ENCODE peak calls at places on chromosomes 13 and 19, in six cellular contexts. D is vagina; K is psoas muscle; F is tibial nerve; Y is CD4-positive, alpha-beta memory T cell; G is heart left ventricle. J is an unnamed sample. For H3K36me3, the result is how much of the 10 kb centered on the place peaks cover.

GRCh38 chr13:96862093-96862492 is 132.2 kb downstream of the OXGR1 start:
- DNase-seq in D (no peak), K (no peak), F (no peak), Y (no peak), G (no peak), J (no peak)

GRCh38 chr19:42555317-42555716 is 27.0 kb upstream of the CEACAM1 start:
- DNase-seq in D (no peak), K (no peak), F (no peak), Y (no peak), G (peak), J (no peak)

GRCh38 chr13:87674143-87674772 is 3.1 kb downstream of the SLITRK5 start:
- DNase-seq in D (no peak), K (no peak), F (no peak), Y (no peak), G (no peak), J (no peak)

GRCh38 chr13:93144031-93144430 is 82.6 kb upstream of the GPC6 start:
- DNase-seq in D (no peak), K (no peak), F (no peak), Y (no peak), G (no peak), J (no peak)

GRCh38 chr13:98363326-98363725 is 186.3 kb upstream of the RNF113B start:
- DNase-seq in D (no peak), K (no peak), F (no peak), Y (no peak), G (no peak), J (no peak)

GRCh38 chr19:52028780-52029123 is 573 bp upstream of the ZNF614 start:
- DNase-seq in D (no peak), K (no peak), F (no peak), Y (no peak), G (no peak), J (no peak)

GRCh38 chr19:18763674-18764590 is 27.2 kb downstream of the COMP start:
- DNase-seq in D (no peak), K (peak), F (no peak), Y (no peak), G (no peak), J (no peak)

GRCh38 chr19:42433503-42434260 is 6.5 kb upstream of the LIPE start:
- DNase-seq in D (no peak), K (peak), F (peak), Y (peak), G (peak), J (no peak)

GRCh38 chr19:35490364-35490763 is at the start of gene KRTDAP:
- DNase-seq in D (no peak), K (no peak), F (no peak), Y (no peak), G (no peak), J (no peak)

GRCh38 chr19:29843180-29844051 is 31.6 kb downstream of the CCNE1 start:
- DNase-seq in D (no peak), K (peak), F (no peak), Y (peak), G (peak), J (peak)

GRCh38 chr19:57559008-57559403 is 657 bp downstream of the ZNF550 start:
- DNase-seq in D (no peak), K (no peak), F (no peak), Y (no peak), G (peak), J (no peak)

GRCh38 chr13:41613471-41613870 is 156.1 kb downstream of the RGCC start:
- DNase-seq in D (no peak), K (no peak), F (no peak), Y (no peak), G (no peak), J (no peak)

GRCh38 chr19:13231663-13232062 is 81.5 kb downstream of the IER2 start:
- DNase-seq in D (no peak), K (no peak), F (no peak), Y (no peak), G (no peak), J (no peak)

GRCh38 chr13:23321534-23322241 is 111.8 kb downstream of the SACS start:
- DNase-seq in D (no peak), K (peak), F (no peak), Y (peak), G (peak), J (peak)

GRCh38 chr19:17095141-17095919 is 19.8 kb downstream of the MYO9B start:
- DNase-seq in D (no peak), K (peak), F (no peak), Y (no peak), G (peak), J (peak)

GRCh38 chr13:110433014-110433413 is 125.9 kb downstream of the COL4A2 start:
- DNase-seq in D (peak), K (peak), F (no peak), Y (no peak), G (peak), J (peak)

GRCh38 chr13:111359237-111359915 is 38.9 kb downstream of the TEX29 start:
- DNase-seq in D (peak), K (no peak), F (no peak), Y (no peak), G (no peak), J (no peak)

GRCh38 chr13:50589139-50589538 is 254.4 kb downstream of the DLEU7 start:
- DNase-seq in D (no peak), K (no peak), F (no peak), Y (no peak), G (peak), J (no peak)

GRCh38 chr13:29369060-29369743 is 226.3 kb downstream of the SLC7A1 start:
- DNase-seq in D (no peak), K (no peak), F (no peak), Y (peak), G (no peak), J (no peak)

GRCh38 chr13:76398426-76398825 is 487.8 kb downstream of the KCTD12 start:
- DNase-seq in D (no peak), K (no peak), F (no peak), Y (no peak), G (no peak), J (no peak)

DNA sequence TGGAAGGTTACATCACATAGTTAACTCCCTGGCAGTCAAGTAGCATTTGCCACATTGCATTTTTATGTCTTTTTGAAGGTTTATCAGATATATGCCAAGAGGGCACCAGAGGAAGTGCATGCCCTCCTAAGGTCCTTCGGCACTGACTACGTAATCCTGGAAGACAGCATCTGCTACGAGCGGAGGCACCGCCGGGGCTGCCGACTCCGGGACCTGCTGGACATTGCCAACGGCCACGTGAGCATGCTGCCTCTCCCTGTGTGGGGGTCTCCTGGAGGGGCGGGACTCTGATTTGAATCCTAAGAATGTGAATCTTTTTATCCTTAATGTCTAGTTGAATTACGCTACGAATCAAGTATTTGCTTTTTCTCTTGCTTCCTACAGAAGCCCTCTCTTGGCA is 74.8 kb downstream of the DPY19L3 start:
- DNase-seq in D (no peak), K (no peak), F (no peak), Y (no peak), G (no peak), J (no peak)
- H3K36me3 ChIP-seq in D (half or more), K (under half), F (under half), Y (under half), G (under half), J (half or more)

DNA sequence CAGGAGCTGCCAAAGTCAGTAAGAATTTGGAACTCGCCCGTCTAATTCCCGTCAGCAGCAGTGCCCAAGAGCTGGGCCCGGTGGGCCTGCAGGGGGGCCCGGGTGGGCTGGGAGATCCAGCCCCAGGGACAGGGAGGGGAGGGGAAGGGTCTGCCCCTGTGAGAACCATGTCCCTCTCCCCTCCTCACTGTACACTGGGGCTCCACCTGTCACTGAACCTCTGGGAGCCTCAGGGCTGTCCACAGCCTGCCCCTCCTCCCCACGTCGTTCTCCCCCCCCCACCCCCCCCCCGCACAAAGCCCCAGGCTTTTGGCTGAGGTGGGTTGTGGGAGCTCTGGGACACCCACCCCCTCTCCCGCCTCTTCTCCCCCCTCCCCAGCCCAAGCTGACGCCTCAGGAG is 8.2 kb downstream of the ZNF296 start:
- DNase-seq in D (no peak), K (no peak), F (no peak), Y (no peak), G (no peak), J (no peak)
- H3K36me3 ChIP-seq in D (half or more), K (under half), F (under half), Y (under half), G (half or more), J (half or more)

DNA sequence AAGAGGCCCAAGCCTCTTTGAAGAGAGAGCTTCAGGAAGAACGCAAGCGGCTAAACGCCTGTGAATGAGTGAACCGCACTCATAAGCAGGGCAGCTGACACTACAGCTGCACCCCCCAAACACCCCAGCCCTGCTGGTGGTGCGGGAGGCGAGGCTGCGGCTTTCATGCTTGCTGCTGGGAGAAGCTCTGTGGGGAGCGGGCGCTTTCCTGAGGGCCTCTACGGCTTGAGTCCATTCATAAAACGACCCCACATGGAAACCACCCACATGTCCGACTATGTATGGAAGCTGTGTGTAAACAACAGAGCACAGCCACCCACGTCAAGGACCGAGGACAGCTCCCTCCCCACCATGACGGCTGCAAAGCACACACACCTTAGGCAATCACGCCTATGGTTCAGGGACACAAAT is 5.5 kb downstream of the AP3D1 start:
- DNase-seq in D (no peak), K (no peak), F (no peak), Y (no peak), G (no peak), J (no peak)
- H3K36me3 ChIP-seq in D (under half), K (under half), F (under half), Y (under half), G (under half), J (under half)

GRCh38 chr13:27427663-27428062 is 3.2 kb downstream of the GTF3A start:
- DNase-seq in D (no peak), K (no peak), F (no peak), Y (no peak), G (no peak), J (no peak)

GRCh38 chr13:27432612-27433210 is 8.3 kb downstream of the GTF3A start:
- DNase-seq in D (no peak), K (no peak), F (no peak), Y (peak), G (no peak), J (no peak)

GRCh38 chr13:27437126-27437525 is 12.7 kb downstream of the GTF3A start:
- DNase-seq in D (no peak), K (no peak), F (no peak), Y (no peak), G (no peak), J (no peak)

GRCh38 chr13:27428160-27428559 is 3.7 kb downstream of the GTF3A start:
- DNase-seq in D (no peak), K (no peak), F (no peak), Y (no peak), G (no peak), J (no peak)

DNA sequence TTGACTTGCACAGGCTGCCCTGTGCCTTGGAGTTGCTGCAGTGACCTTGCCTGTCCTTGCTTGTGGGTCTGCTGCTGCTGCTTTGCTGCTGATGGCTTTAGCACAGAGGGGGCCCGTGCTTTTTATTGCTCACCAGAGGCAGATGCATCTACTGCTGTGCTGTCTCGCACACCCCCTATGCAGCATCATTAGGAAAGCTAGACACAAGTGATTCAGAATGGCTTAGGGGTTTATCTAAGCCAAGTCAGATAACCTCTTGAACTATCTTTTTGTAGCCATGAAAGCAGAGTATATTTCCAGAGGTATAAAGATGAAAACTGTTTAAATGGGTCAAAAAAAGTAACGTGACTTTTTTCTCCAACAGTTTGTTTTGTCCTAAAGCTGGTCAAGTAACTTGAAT is 7.8 kb downstream of the GTF3A start:
- DNase-seq in D (no peak), K (no peak), F (no peak), Y (no peak), G (no peak), J (no peak)
- H3K36me3 ChIP-seq in D (half or more), K (under half), F (under half), Y (half or more), G (half or more), J (under half)

DNA sequence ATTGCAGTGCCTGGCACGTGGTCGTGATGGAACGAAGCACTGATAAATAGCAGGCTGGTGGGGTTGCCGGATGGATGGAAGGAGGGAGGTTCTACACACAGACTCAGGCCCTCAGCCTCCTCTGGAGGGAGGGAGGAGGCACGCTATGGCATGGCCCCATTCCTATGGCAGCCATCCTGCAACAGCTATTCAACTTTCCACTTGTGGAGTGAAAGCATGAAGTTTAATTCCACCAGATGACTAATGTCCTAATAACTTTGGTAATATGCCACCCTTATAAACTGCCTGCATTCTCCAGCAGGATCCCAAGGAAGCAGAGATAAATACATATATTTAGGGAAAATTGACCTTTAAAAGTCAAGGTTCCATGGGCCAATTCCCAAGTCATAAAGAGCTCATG is 92.4 kb downstream of the KL start:
- DNase-seq in D (no peak), K (no peak), F (no peak), Y (no peak), G (no peak), J (no peak)
- H3K36me3 ChIP-seq in D (under half), K (under half), F (under half), Y (under half), G (half or more), J (under half)

DNA sequence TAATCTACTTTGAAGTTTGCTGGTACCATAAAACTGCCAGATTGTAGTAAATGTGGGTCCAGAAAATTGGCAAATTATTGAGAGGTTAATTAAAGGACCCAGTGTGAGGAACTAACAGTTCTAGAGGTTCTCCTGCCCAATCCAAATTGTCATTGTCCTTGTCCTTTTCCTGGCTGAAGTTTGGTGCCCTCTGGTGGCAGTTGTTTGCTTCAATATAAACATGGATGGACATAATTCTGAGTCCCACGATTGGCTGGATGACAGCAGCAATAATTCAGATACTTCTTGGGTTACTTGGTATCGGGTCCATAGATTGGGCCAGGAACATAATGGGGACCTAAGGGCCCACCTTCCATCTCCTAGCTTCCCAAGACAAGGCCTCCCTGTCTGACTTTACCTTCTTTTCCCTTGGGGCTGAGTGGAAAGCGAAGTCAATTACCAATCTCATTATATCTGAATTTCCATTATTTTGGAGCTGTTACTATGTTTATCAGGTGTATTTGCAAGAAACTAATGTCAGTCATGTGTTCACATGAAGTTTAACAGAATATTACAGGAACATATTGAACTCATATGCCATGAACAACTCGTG is 33.8 kb upstream of the GARRE1 start:
- DNase-seq in D (no peak), K (peak), F (peak), Y (peak), G (peak), J (no peak)
- H3K36me3 ChIP-seq in D (half or more), K (under half), F (under half), Y (under half), G (half or more), J (half or more)

GRCh38 chr19:49838816-49839588 is 12.0 kb upstream of the PTOV1 start:
- DNase-seq in D (no peak), K (no peak), F (no peak), Y (no peak), G (no peak), J (no peak)
- H3K36me3 ChIP-seq in D (under half), K (under half), F (under half), Y (under half), G (half or more), J (half or more)

GRCh38 chr19:4062576-4063368 is 3.9 kb downstream of the ZBTB7A start:
- DNase-seq in D (peak), K (peak), F (no peak), Y (no peak), G (no peak), J (no peak)

GRCh38 chr19:4061683-4062575 is 4.8 kb downstream of the ZBTB7A start:
- DNase-seq in D (peak), K (peak), F (no peak), Y (no peak), G (no peak), J (no peak)

GRCh38 chr19:4060621-4061177 is 6.0 kb downstream of the ZBTB7A start:
- DNase-seq in D (no peak), K (no peak), F (no peak), Y (no peak), G (peak), J (no peak)

GRCh38 chr19:4059931-4060620 is 6.6 kb downstream of the ZBTB7A start:
- DNase-seq in D (peak), K (peak), F (peak), Y (peak), G (peak), J (peak)

GRCh38 chr19:4061178-4061682 is 5.5 kb downstream of the ZBTB7A start:
- DNase-seq in D (peak), K (peak), F (peak), Y (no peak), G (peak), J (peak)
- H3K36me3 ChIP-seq in D (under half), K (under half), F (under half), Y (under half), G (under half), J (under half)

GRCh38 chr13:44321961-44322360 is 51.7 kb upstream of the SERP2 start:
- DNase-seq in D (peak), K (no peak), F (no peak), Y (no peak), G (no peak), J (no peak)
- H3K36me3 ChIP-seq in D (under half), K (under half), F (under half), Y (under half), G (under half), J (under half)

DNA sequence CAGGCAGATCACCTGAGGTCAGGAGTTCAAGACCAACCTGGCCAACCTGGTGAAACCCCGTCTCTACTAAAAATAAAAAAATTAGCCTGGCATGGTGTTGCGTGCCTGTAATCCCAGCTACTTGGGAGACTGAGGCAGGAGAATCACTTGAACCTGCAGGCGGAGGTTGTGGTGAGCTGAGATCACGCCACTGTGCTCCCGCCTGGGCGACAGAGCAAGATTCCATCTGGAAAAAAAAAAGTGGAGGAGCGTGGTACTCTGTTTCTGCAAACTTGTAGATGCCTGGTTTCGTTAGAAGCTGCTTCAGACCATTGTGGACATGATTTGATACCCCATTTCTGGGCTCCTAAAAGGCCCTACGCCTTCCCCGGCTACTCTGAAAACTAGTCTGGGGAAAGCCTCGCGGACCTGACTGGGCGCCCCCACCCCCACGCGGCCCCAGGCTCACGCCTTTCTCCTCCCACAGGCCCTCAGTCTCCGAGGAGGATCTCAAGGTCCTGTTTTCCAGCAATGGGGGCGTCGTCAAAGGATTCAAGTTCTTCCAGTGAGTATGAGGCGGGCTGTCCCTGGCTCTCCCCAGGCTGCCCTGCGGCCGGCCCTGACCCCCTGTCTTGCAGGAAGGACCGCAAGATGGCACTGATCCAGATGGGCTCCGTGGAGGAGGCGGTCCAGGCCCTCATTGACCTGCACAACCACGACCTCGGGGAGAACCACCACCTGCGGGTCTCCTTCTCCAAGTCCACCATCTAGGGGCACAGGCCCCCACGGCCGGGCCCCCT is 11.5 kb downstream of the PLPPR3 start:
- DNase-seq in D (no peak), K (no peak), F (no peak), Y (no peak), G (no peak), J (no peak)
- H3K36me3 ChIP-seq in D (half or more), K (under half), F (under half), Y (half or more), G (half or more), J (half or more)

J was measured in tibial artery.